ENCODE peak calls at places on chromosomes 3 and 15, in six cellular contexts. One of them, this sample, is unnamed.

GRCh38 chr3:27500051-27500450 is 15.9 kb upstream of the SLC4A7 start:
- DNase-seq in stimulated activated CD8-positive, alpha-beta memory T cell treated with anti-CD3 and anti-CD28 coated beads, Interleukin-15, amount 100 ng/mL, for 48 hours: no peak
- DNase-seq in GM04504: no peak
- DNase-seq in activated T-cell treated with anti-CD3 and anti-CD28 coated beads for 1 hour: no peak
- DNase-seq in hepatic stellate cell: no peak
- DNase-seq in astrocyte of the spinal cord: no peak
- DNase-seq in this sample: no peak

GRCh38 chr3:112860898-112861297 is 14.2 kb upstream of the CD200R1L start:
- DNase-seq in activated T-cell treated with anti-CD3 and anti-CD28 coated beads for 1 hour: no peak
- DNase-seq in GM04504: no peak
- DNase-seq in astrocyte of the spinal cord: no peak
- DNase-seq in hepatic stellate cell: no peak
- DNase-seq in stimulated activated CD8-positive, alpha-beta memory T cell treated with anti-CD3 and anti-CD28 coated beads, Interleukin-15, amount 100 ng/mL, for 48 hours: no peak
- DNase-seq in this sample: no peak

GRCh38 chr3:136949708-136950107 is 8.1 kb upstream of the IL20RB start:
- DNase-seq in stimulated activated CD8-positive, alpha-beta memory T cell treated with anti-CD3 and anti-CD28 coated beads, Interleukin-15, amount 100 ng/mL, for 48 hours: no peak
- DNase-seq in astrocyte of the spinal cord: peak
- DNase-seq in GM04504: no peak
- DNase-seq in hepatic stellate cell: no peak
- DNase-seq in activated T-cell treated with anti-CD3 and anti-CD28 coated beads for 1 hour: no peak
- DNase-seq in this sample: no peak

GRCh38 chr15:55222588-55222987 is 25.8 kb upstream of the RSL24D1 start:
- DNase-seq in GM04504: no peak
- DNase-seq in stimulated activated CD8-positive, alpha-beta memory T cell treated with anti-CD3 and anti-CD28 coated beads, Interleukin-15, amount 100 ng/mL, for 48 hours: no peak
- DNase-seq in hepatic stellate cell: no peak
- DNase-seq in activated T-cell treated with anti-CD3 and anti-CD28 coated beads for 1 hour: no peak
- DNase-seq in astrocyte of the spinal cord: no peak
- DNase-seq in this sample: no peak

GRCh38 chr15:83092309-83092976 is 15.0 kb upstream of the TM6SF1 start:
- DNase-seq in astrocyte of the spinal cord: no peak
- DNase-seq in GM04504: no peak
- DNase-seq in stimulated activated CD8-positive, alpha-beta memory T cell treated with anti-CD3 and anti-CD28 coated beads, Interleukin-15, amount 100 ng/mL, for 48 hours: no peak
- DNase-seq in activated T-cell treated with anti-CD3 and anti-CD28 coated beads for 1 hour: no peak
- DNase-seq in hepatic stellate cell: no peak
- DNase-seq in this sample: peak

GRCh38 chr3:152039887-152040286 is 166.4 kb downstream of the SUCNR1 start:
- DNase-seq in activated T-cell treated with anti-CD3 and anti-CD28 coated beads for 1 hour: no peak
- DNase-seq in astrocyte of the spinal cord: no peak
- DNase-seq in GM04504: no peak
- DNase-seq in stimulated activated CD8-positive, alpha-beta memory T cell treated with anti-CD3 and anti-CD28 coated beads, Interleukin-15, amount 100 ng/mL, for 48 hours: no peak
- DNase-seq in hepatic stellate cell: no peak
- DNase-seq in this sample: no peak

GRCh38 chr3:171874251-171874679 is 31.1 kb downstream of the TMEM212 start:
- DNase-seq in GM04504: peak
- DNase-seq in hepatic stellate cell: peak
- DNase-seq in activated T-cell treated with anti-CD3 and anti-CD28 coated beads for 1 hour: no peak
- DNase-seq in astrocyte of the spinal cord: peak
- DNase-seq in stimulated activated CD8-positive, alpha-beta memory T cell treated with anti-CD3 and anti-CD28 coated beads, Interleukin-15, amount 100 ng/mL, for 48 hours: no peak
- DNase-seq in this sample: peak

GRCh38 chr3:86029590-86029989 is 961.4 kb downstream of the VGLL3 start:
- DNase-seq in hepatic stellate cell: no peak
- DNase-seq in astrocyte of the spinal cord: peak
- DNase-seq in stimulated activated CD8-positive, alpha-beta memory T cell treated with anti-CD3 and anti-CD28 coated beads, Interleukin-15, amount 100 ng/mL, for 48 hours: no peak
- DNase-seq in activated T-cell treated with anti-CD3 and anti-CD28 coated beads for 1 hour: no peak
- DNase-seq in GM04504: no peak
- DNase-seq in this sample: no peak

GRCh38 chr15:71709808-71710418 is 100.4 kb upstream of the NR2E3 start:
- DNase-seq in stimulated activated CD8-positive, alpha-beta memory T cell treated with anti-CD3 and anti-CD28 coated beads, Interleukin-15, amount 100 ng/mL, for 48 hours: no peak
- DNase-seq in hepatic stellate cell: no peak
- DNase-seq in astrocyte of the spinal cord: no peak
- DNase-seq in GM04504: no peak
- DNase-seq in activated T-cell treated with anti-CD3 and anti-CD28 coated beads for 1 hour: no peak
- DNase-seq in this sample: no peak

GRCh38 chr3:126213376-126214044 is 33.1 kb upstream of the ALDH1L1 start:
- DNase-seq in hepatic stellate cell: no peak
- DNase-seq in astrocyte of the spinal cord: no peak
- DNase-seq in GM04504: no peak
- DNase-seq in stimulated activated CD8-positive, alpha-beta memory T cell treated with anti-CD3 and anti-CD28 coated beads, Interleukin-15, amount 100 ng/mL, for 48 hours: no peak
- DNase-seq in activated T-cell treated with anti-CD3 and anti-CD28 coated beads for 1 hour: no peak
- DNase-seq in this sample: no peak

GRCh38 chr3:50617096-50617791 is at the start of gene MAPKAPK3:
- DNase-seq in activated T-cell treated with anti-CD3 and anti-CD28 coated beads for 1 hour: no peak
- DNase-seq in stimulated activated CD8-positive, alpha-beta memory T cell treated with anti-CD3 and anti-CD28 coated beads, Interleukin-15, amount 100 ng/mL, for 48 hours: no peak
- DNase-seq in hepatic stellate cell: no peak
- DNase-seq in astrocyte of the spinal cord: no peak
- DNase-seq in GM04504: no peak
- DNase-seq in this sample: no peak

GRCh38 chr3:60010778-60011177 is 961.0 kb upstream of the CFAP20DC start:
- DNase-seq in activated T-cell treated with anti-CD3 and anti-CD28 coated beads for 1 hour: peak
- DNase-seq in astrocyte of the spinal cord: no peak
- DNase-seq in hepatic stellate cell: no peak
- DNase-seq in GM04504: no peak
- DNase-seq in stimulated activated CD8-positive, alpha-beta memory T cell treated with anti-CD3 and anti-CD28 coated beads, Interleukin-15, amount 100 ng/mL, for 48 hours: no peak
- DNase-seq in this sample: no peak

GRCh38 chr3:99896482-99896881 is 78.8 kb downstream of the CMSS1 start:
- DNase-seq in astrocyte of the spinal cord: no peak
- DNase-seq in activated T-cell treated with anti-CD3 and anti-CD28 coated beads for 1 hour: no peak
- DNase-seq in GM04504: no peak
- DNase-seq in stimulated activated CD8-positive, alpha-beta memory T cell treated with anti-CD3 and anti-CD28 coated beads, Interleukin-15, amount 100 ng/mL, for 48 hours: no peak
- DNase-seq in hepatic stellate cell: no peak
- DNase-seq in this sample: no peak

GRCh38 chr3:60301142-60301541 is 950.1 kb downstream of the FHIT start:
- DNase-seq in astrocyte of the spinal cord: peak
- DNase-seq in stimulated activated CD8-positive, alpha-beta memory T cell treated with anti-CD3 and anti-CD28 coated beads, Interleukin-15, amount 100 ng/mL, for 48 hours: no peak
- DNase-seq in GM04504: peak
- DNase-seq in activated T-cell treated with anti-CD3 and anti-CD28 coated beads for 1 hour: no peak
- DNase-seq in hepatic stellate cell: no peak
- DNase-seq in this sample: no peak

GRCh38 chr3:76365284-76365683 is 579.9 kb upstream of the ZNF717 start:
- DNase-seq in stimulated activated CD8-positive, alpha-beta memory T cell treated with anti-CD3 and anti-CD28 coated beads, Interleukin-15, amount 100 ng/mL, for 48 hours: no peak
- DNase-seq in GM04504: no peak
- DNase-seq in astrocyte of the spinal cord: no peak
- DNase-seq in activated T-cell treated with anti-CD3 and anti-CD28 coated beads for 1 hour: no peak
- DNase-seq in hepatic stellate cell: no peak
- DNase-seq in this sample: no peak

GRCh38 chr3:107981471-107982111 is 109.2 kb downstream of the CD47 start:
- DNase-seq in hepatic stellate cell: no peak
- DNase-seq in stimulated activated CD8-positive, alpha-beta memory T cell treated with anti-CD3 and anti-CD28 coated beads, Interleukin-15, amount 100 ng/mL, for 48 hours: no peak
- DNase-seq in GM04504: no peak
- DNase-seq in astrocyte of the spinal cord: no peak
- DNase-seq in activated T-cell treated with anti-CD3 and anti-CD28 coated beads for 1 hour: no peak
- DNase-seq in this sample: no peak

GRCh38 chr15:63461230-63461629 is 43.2 kb upstream of the USP3 start:
- DNase-seq in astrocyte of the spinal cord: peak
- DNase-seq in activated T-cell treated with anti-CD3 and anti-CD28 coated beads for 1 hour: no peak
- DNase-seq in stimulated activated CD8-positive, alpha-beta memory T cell treated with anti-CD3 and anti-CD28 coated beads, Interleukin-15, amount 100 ng/mL, for 48 hours: no peak
- DNase-seq in GM04504: no peak
- DNase-seq in hepatic stellate cell: no peak
- DNase-seq in this sample: no peak

GRCh38 chr3:137035631-137036030 is 77.8 kb downstream of the IL20RB start:
- DNase-seq in hepatic stellate cell: peak
- DNase-seq in activated T-cell treated with anti-CD3 and anti-CD28 coated beads for 1 hour: no peak
- DNase-seq in stimulated activated CD8-positive, alpha-beta memory T cell treated with anti-CD3 and anti-CD28 coated beads, Interleukin-15, amount 100 ng/mL, for 48 hours: no peak
- DNase-seq in astrocyte of the spinal cord: no peak
- DNase-seq in GM04504: no peak
- DNase-seq in this sample: no peak

GRCh38 chr3:21506061-21506460 is 244.9 kb downstream of the ZNF385D start:
- DNase-seq in stimulated activated CD8-positive, alpha-beta memory T cell treated with anti-CD3 and anti-CD28 coated beads, Interleukin-15, amount 100 ng/mL, for 48 hours: no peak
- DNase-seq in activated T-cell treated with anti-CD3 and anti-CD28 coated beads for 1 hour: no peak
- DNase-seq in GM04504: no peak
- DNase-seq in hepatic stellate cell: no peak
- DNase-seq in astrocyte of the spinal cord: peak
- DNase-seq in this sample: no peak

GRCh38 chr3:14494279-14494972 is 45.7 kb downstream of the GRIP2 start:
- DNase-seq in hepatic stellate cell: no peak
- DNase-seq in activated T-cell treated with anti-CD3 and anti-CD28 coated beads for 1 hour: no peak
- DNase-seq in GM04504: no peak
- DNase-seq in astrocyte of the spinal cord: no peak
- DNase-seq in stimulated activated CD8-positive, alpha-beta memory T cell treated with anti-CD3 and anti-CD28 coated beads, Interleukin-15, amount 100 ng/mL, for 48 hours: no peak
- DNase-seq in this sample: no peak

GRCh38 chr3:171508676-171509075 is 48.5 kb upstream of the TNIK start:
- DNase-seq in GM04504: no peak
- DNase-seq in activated T-cell treated with anti-CD3 and anti-CD28 coated beads for 1 hour: no peak
- DNase-seq in astrocyte of the spinal cord: no peak
- DNase-seq in stimulated activated CD8-positive, alpha-beta memory T cell treated with anti-CD3 and anti-CD28 coated beads, Interleukin-15, amount 100 ng/mL, for 48 hours: no peak
- DNase-seq in hepatic stellate cell: no peak
- DNase-seq in this sample: no peak

GRCh38 chr3:48656841-48657281 is 5.8 kb downstream of the CELSR3 start:
- DNase-seq in GM04504: no peak
- DNase-seq in stimulated activated CD8-positive, alpha-beta memory T cell treated with anti-CD3 and anti-CD28 coated beads, Interleukin-15, amount 100 ng/mL, for 48 hours: no peak
- DNase-seq in hepatic stellate cell: no peak
- DNase-seq in astrocyte of the spinal cord: no peak
- DNase-seq in activated T-cell treated with anti-CD3 and anti-CD28 coated beads for 1 hour: no peak
- DNase-seq in this sample: no peak

GRCh38 chr3:66406186-66406585 is 94.6 kb downstream of the LRIG1 start:
- DNase-seq in astrocyte of the spinal cord: no peak
- DNase-seq in hepatic stellate cell: no peak
- DNase-seq in activated T-cell treated with anti-CD3 and anti-CD28 coated beads for 1 hour: no peak
- DNase-seq in GM04504: no peak
- DNase-seq in stimulated activated CD8-positive, alpha-beta memory T cell treated with anti-CD3 and anti-CD28 coated beads, Interleukin-15, amount 100 ng/mL, for 48 hours: no peak
- DNase-seq in this sample: no peak

GRCh38 chr3:42128526-42128925 is 37.4 kb downstream of the TRAK1 start:
- DNase-seq in astrocyte of the spinal cord: no peak
- DNase-seq in activated T-cell treated with anti-CD3 and anti-CD28 coated beads for 1 hour: no peak
- DNase-seq in stimulated activated CD8-positive, alpha-beta memory T cell treated with anti-CD3 and anti-CD28 coated beads, Interleukin-15, amount 100 ng/mL, for 48 hours: no peak
- DNase-seq in GM04504: no peak
- DNase-seq in hepatic stellate cell: no peak
- DNase-seq in this sample: no peak

GRCh38 chr3:44111482-44111881 is 130.2 kb upstream of the TOPAZ1 start:
- DNase-seq in GM04504: no peak
- DNase-seq in astrocyte of the spinal cord: no peak
- DNase-seq in activated T-cell treated with anti-CD3 and anti-CD28 coated beads for 1 hour: no peak
- DNase-seq in hepatic stellate cell: no peak
- DNase-seq in stimulated activated CD8-positive, alpha-beta memory T cell treated with anti-CD3 and anti-CD28 coated beads, Interleukin-15, amount 100 ng/mL, for 48 hours: no peak
- DNase-seq in this sample: no peak

GRCh38 chr15:67064607-67065530 is 533 bp upstream of the SMAD3 start:
- DNase-seq in stimulated activated CD8-positive, alpha-beta memory T cell treated with anti-CD3 and anti-CD28 coated beads, Interleukin-15, amount 100 ng/mL, for 48 hours: no peak
- DNase-seq in activated T-cell treated with anti-CD3 and anti-CD28 coated beads for 1 hour: peak
- DNase-seq in GM04504: no peak
- DNase-seq in astrocyte of the spinal cord: peak
- DNase-seq in hepatic stellate cell: no peak
- DNase-seq in this sample: no peak

GRCh38 chr15:29821416-29822099 is 710 bp downstream of the TJP1 start:
- DNase-seq in GM04504: peak
- DNase-seq in stimulated activated CD8-positive, alpha-beta memory T cell treated with anti-CD3 and anti-CD28 coated beads, Interleukin-15, amount 100 ng/mL, for 48 hours: peak
- DNase-seq in activated T-cell treated with anti-CD3 and anti-CD28 coated beads for 1 hour: no peak
- DNase-seq in hepatic stellate cell: peak
- DNase-seq in astrocyte of the spinal cord: peak
- DNase-seq in this sample: peak

GRCh38 chr15:48617619-48618018 is 27.9 kb downstream of the FBN1 start:
- DNase-seq in astrocyte of the spinal cord: peak
- DNase-seq in stimulated activated CD8-positive, alpha-beta memory T cell treated with anti-CD3 and anti-CD28 coated beads, Interleukin-15, amount 100 ng/mL, for 48 hours: no peak
- DNase-seq in hepatic stellate cell: peak
- DNase-seq in GM04504: peak
- DNase-seq in activated T-cell treated with anti-CD3 and anti-CD28 coated beads for 1 hour: no peak
- DNase-seq in this sample: peak

GRCh38 chr3:4233488-4233887 is 69.7 kb upstream of the SETMAR start:
- DNase-seq in stimulated activated CD8-positive, alpha-beta memory T cell treated with anti-CD3 and anti-CD28 coated beads, Interleukin-15, amount 100 ng/mL, for 48 hours: no peak
- DNase-seq in astrocyte of the spinal cord: no peak
- DNase-seq in activated T-cell treated with anti-CD3 and anti-CD28 coated beads for 1 hour: no peak
- DNase-seq in hepatic stellate cell: no peak
- DNase-seq in GM04504: no peak
- DNase-seq in this sample: no peak

GRCh38 chr3:42192334-42193200 is 73.4 kb downstream of the CCK start:
- DNase-seq in stimulated activated CD8-positive, alpha-beta memory T cell treated with anti-CD3 and anti-CD28 coated beads, Interleukin-15, amount 100 ng/mL, for 48 hours: no peak
- DNase-seq in hepatic stellate cell: peak
- DNase-seq in GM04504: no peak
- DNase-seq in activated T-cell treated with anti-CD3 and anti-CD28 coated beads for 1 hour: no peak
- DNase-seq in astrocyte of the spinal cord: peak
- DNase-seq in this sample: no peak

GRCh38 chr15:84915011-84915958 is 30.8 kb downstream of the SLC28A1 start:
- DNase-seq in GM04504: peak
- DNase-seq in stimulated activated CD8-positive, alpha-beta memory T cell treated with anti-CD3 and anti-CD28 coated beads, Interleukin-15, amount 100 ng/mL, for 48 hours: peak
- DNase-seq in astrocyte of the spinal cord: peak
- DNase-seq in hepatic stellate cell: peak
- DNase-seq in activated T-cell treated with anti-CD3 and anti-CD28 coated beads for 1 hour: no peak
- DNase-seq in this sample: peak

GRCh38 chr3:111807826-111808225 is 51.2 kb upstream of the PHLDB2 start:
- DNase-seq in stimulated activated CD8-positive, alpha-beta memory T cell treated with anti-CD3 and anti-CD28 coated beads, Interleukin-15, amount 100 ng/mL, for 48 hours: no peak
- DNase-seq in hepatic stellate cell: no peak
- DNase-seq in activated T-cell treated with anti-CD3 and anti-CD28 coated beads for 1 hour: no peak
- DNase-seq in astrocyte of the spinal cord: no peak
- DNase-seq in GM04504: no peak
- DNase-seq in this sample: no peak

GRCh38 chr3:196711838-196712513 is at the start of the genes CEP19 and PIGX:
- DNase-seq in stimulated activated CD8-positive, alpha-beta memory T cell treated with anti-CD3 and anti-CD28 coated beads, Interleukin-15, amount 100 ng/mL, for 48 hours: peak
- DNase-seq in astrocyte of the spinal cord: peak
- DNase-seq in GM04504: peak
- DNase-seq in hepatic stellate cell: peak
- DNase-seq in activated T-cell treated with anti-CD3 and anti-CD28 coated beads for 1 hour: peak
- DNase-seq in this sample: peak

GRCh38 chr3:16885948-16886683 is 1.4 kb downstream of the PLCL2 start:
- DNase-seq in activated T-cell treated with anti-CD3 and anti-CD28 coated beads for 1 hour: no peak
- DNase-seq in hepatic stellate cell: no peak
- DNase-seq in GM04504: no peak
- DNase-seq in stimulated activated CD8-positive, alpha-beta memory T cell treated with anti-CD3 and anti-CD28 coated beads, Interleukin-15, amount 100 ng/mL, for 48 hours: no peak
- DNase-seq in astrocyte of the spinal cord: peak
- DNase-seq in this sample: no peak

GRCh38 chr3:23548706-23549105 is 257.0 kb upstream of the UBE2E1 start:
- DNase-seq in hepatic stellate cell: no peak
- DNase-seq in astrocyte of the spinal cord: no peak
- DNase-seq in stimulated activated CD8-positive, alpha-beta memory T cell treated with anti-CD3 and anti-CD28 coated beads, Interleukin-15, amount 100 ng/mL, for 48 hours: no peak
- DNase-seq in activated T-cell treated with anti-CD3 and anti-CD28 coated beads for 1 hour: no peak
- DNase-seq in GM04504: no peak
- DNase-seq in this sample: no peak

GRCh38 chr3:60588806-60589205 is 662.4 kb downstream of the FHIT start:
- DNase-seq in GM04504: peak
- DNase-seq in stimulated activated CD8-positive, alpha-beta memory T cell treated with anti-CD3 and anti-CD28 coated beads, Interleukin-15, amount 100 ng/mL, for 48 hours: no peak
- DNase-seq in astrocyte of the spinal cord: peak
- DNase-seq in activated T-cell treated with anti-CD3 and anti-CD28 coated beads for 1 hour: no peak
- DNase-seq in hepatic stellate cell: no peak
- DNase-seq in this sample: peak

GRCh38 chr15:60534546-60534945 is 55.6 kb upstream of the ICE2 start:
- DNase-seq in GM04504: no peak
- DNase-seq in astrocyte of the spinal cord: no peak
- DNase-seq in hepatic stellate cell: no peak
- DNase-seq in stimulated activated CD8-positive, alpha-beta memory T cell treated with anti-CD3 and anti-CD28 coated beads, Interleukin-15, amount 100 ng/mL, for 48 hours: no peak
- DNase-seq in activated T-cell treated with anti-CD3 and anti-CD28 coated beads for 1 hour: no peak
- DNase-seq in this sample: no peak

GRCh38 chr15:45645026-45645980 is 10.5 kb downstream of the SQOR start:
- DNase-seq in GM04504: peak
- DNase-seq in hepatic stellate cell: peak
- DNase-seq in stimulated activated CD8-positive, alpha-beta memory T cell treated with anti-CD3 and anti-CD28 coated beads, Interleukin-15, amount 100 ng/mL, for 48 hours: no peak
- DNase-seq in activated T-cell treated with anti-CD3 and anti-CD28 coated beads for 1 hour: no peak
- DNase-seq in astrocyte of the spinal cord: peak
- DNase-seq in this sample: peak

GRCh38 chr3:160981217-160981938 is 123.8 kb downstream of the B3GALNT1 start:
- DNase-seq in activated T-cell treated with anti-CD3 and anti-CD28 coated beads for 1 hour: no peak
- DNase-seq in astrocyte of the spinal cord: peak
- DNase-seq in GM04504: no peak
- DNase-seq in stimulated activated CD8-positive, alpha-beta memory T cell treated with anti-CD3 and anti-CD28 coated beads, Interleukin-15, amount 100 ng/mL, for 48 hours: peak
- DNase-seq in hepatic stellate cell: no peak
- DNase-seq in this sample: peak

GRCh38 chr3:48215466-48215865 is 7.8 kb upstream of the CAMP start:
- DNase-seq in activated T-cell treated with anti-CD3 and anti-CD28 coated beads for 1 hour: no peak
- DNase-seq in GM04504: peak
- DNase-seq in astrocyte of the spinal cord: no peak
- DNase-seq in stimulated activated CD8-positive, alpha-beta memory T cell treated with anti-CD3 and anti-CD28 coated beads, Interleukin-15, amount 100 ng/mL, for 48 hours: no peak
- DNase-seq in hepatic stellate cell: no peak
- DNase-seq in this sample: no peak